ENCODE peak calls at places on chromosomes 7 and 10, in eight cellular contexts. K, Y, J, S, Q, D, X and W are unnamed samples.

GRCh38 chr7:159022238-159022993 is 122.3 kb downstream of the VIPR2 start:
- DNase-seq in K (no peak), Y (no peak), J (no peak), S (no peak), Q (peak), D (no peak), X (no peak), W (no peak)

GRCh38 chr7:105934577-105935185 is 28.4 kb upstream of the CDHR3 start:
- DNase-seq in K (no peak), Y (no peak), J (peak), S (peak), Q (no peak), D (peak), X (peak), W (no peak)

GRCh38 chr10:266974-267425 is 131.7 kb downstream of the ZMYND11 start:
- DNase-seq in K (no peak), Y (no peak), J (peak), S (no peak), Q (no peak), D (no peak), X (no peak), W (no peak)

GRCh38 chr10:3528823-3529222 is 256.2 kb downstream of the KLF6 start:
- DNase-seq in K (no peak), Y (no peak), J (no peak), S (no peak), Q (no peak), D (no peak), X (no peak), W (no peak)

GRCh38 chr10:3805227-3805790 is 20.3 kb upstream of the KLF6 start:
- DNase-seq in K (no peak), Y (no peak), J (peak), S (peak), Q (no peak), D (no peak), X (no peak), W (peak)

GRCh38 chr10:122974034-122974433 is 6.2 kb upstream of the PSTK start:
- DNase-seq in K (no peak), Y (no peak), J (peak), S (no peak), Q (no peak), D (no peak), X (no peak), W (no peak)

GRCh38 chr7:127765150-127765549 is 113.2 kb downstream of the SND1 start:
- DNase-seq in K (no peak), Y (no peak), J (no peak), S (no peak), Q (no peak), D (no peak), X (no peak), W (no peak)

GRCh38 chr10:124206616-124207015 is 113.2 kb upstream of the CHST15 start:
- DNase-seq in K (no peak), Y (no peak), J (peak), S (no peak), Q (no peak), D (no peak), X (no peak), W (peak)

GRCh38 chr7:30313793-30314192 is 29.4 kb downstream of the ZNRF2 start:
- DNase-seq in K (no peak), Y (no peak), J (no peak), S (no peak), Q (no peak), D (no peak), X (no peak), W (no peak)

GRCh38 chr10:124182088-124182541 is 88.7 kb upstream of the CHST15 start:
- DNase-seq in K (no peak), Y (peak), J (no peak), S (no peak), Q (no peak), D (no peak), X (peak), W (no peak)

GRCh38 chr7:45108863-45109262 is 2.6 kb downstream of the TBRG4 start:
- DNase-seq in K (no peak), Y (no peak), J (no peak), S (no peak), Q (peak), D (no peak), X (no peak), W (no peak)
- H3K4me3 ChIP-seq in K (no peak), Y (no peak), J (no peak), S (no peak), Q (no peak), D (no peak), X (no peak), W (no peak)

DNA sequence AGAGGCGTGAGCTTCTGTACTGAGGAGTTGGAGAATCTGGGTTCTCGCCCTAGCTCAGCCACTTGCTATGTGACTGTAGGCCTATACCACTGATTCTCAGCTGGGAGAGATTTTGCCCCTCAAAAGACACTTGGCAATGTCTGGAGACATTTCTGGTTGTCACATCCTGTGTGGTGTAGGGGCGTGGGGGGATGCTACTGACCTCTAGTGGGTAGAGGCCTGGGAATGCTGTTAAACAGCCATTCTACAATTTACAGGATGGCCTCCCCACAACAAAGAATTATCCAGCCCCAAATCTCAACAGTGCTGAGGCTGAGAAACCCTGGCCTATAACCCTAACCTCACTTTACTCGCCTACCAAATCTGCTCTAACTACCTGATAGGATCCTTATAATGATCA is 58.8 kb upstream of the GAD2 start:
- DNase-seq in K (no peak), Y (no peak), J (no peak), S (no peak), Q (no peak), D (peak), X (no peak), W (no peak)
- TF ChIP-seq CTCF in K (no peak), Y (no peak), J (no peak), S (no peak), Q (no peak), D (peak), X (no peak), W (no peak)

GRCh38 chr10:129969528-129970264 is 5.6 kb upstream of the EBF3 start:
- DNase-seq in K (no peak), Y (no peak), J (no peak), S (no peak), Q (peak), D (peak), X (no peak), W (no peak)
- H3K4me3 ChIP-seq in K (no peak), Y (peak), J (peak), S (no peak), Q (no peak), D (peak), X (peak), W (peak)

DNA sequence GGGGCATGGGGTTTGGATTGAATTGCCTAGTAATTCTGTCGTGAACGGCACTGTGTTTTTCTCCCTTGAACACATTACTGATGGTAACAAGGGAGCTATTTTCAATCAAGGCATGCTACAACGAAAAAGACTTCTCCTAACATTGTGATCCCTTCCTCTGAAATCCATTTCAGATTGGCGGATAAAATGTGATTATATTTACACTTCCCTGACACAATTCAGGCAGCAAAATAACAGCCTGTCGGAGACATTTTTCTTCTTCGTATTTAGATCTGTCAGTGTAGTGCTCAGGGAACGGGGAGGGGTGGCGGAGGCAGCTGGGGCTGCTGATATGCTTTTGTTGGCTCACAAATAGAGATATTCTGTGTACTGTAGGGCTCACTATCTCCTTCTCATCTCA is 1261.7 kb upstream of the AUTS2 start:
- DNase-seq in K (no peak), Y (no peak), J (no peak), S (no peak), Q (no peak), D (no peak), X (no peak), W (peak)
- TF ChIP-seq CTCF in K (no peak), Y (no peak), J (no peak), S (no peak), Q (no peak), D (no peak), X (no peak), W (no peak)

GRCh38 chr7:47247132-47247531 is 334.8 kb downstream of the TNS3 start:
- DNase-seq in K (no peak), Y (no peak), J (no peak), S (no peak), Q (no peak), D (no peak), X (no peak), W (no peak)
- H3K4me3 ChIP-seq in K (no peak), Y (no peak), J (no peak), S (no peak), Q (no peak), D (no peak), X (no peak), W (no peak)

GRCh38 chr7:20745716-20746115 is 41.0 kb downstream of the SP8 start:
- DNase-seq in K (no peak), Y (no peak), J (no peak), S (no peak), Q (no peak), D (peak), X (no peak), W (no peak)
- TF ChIP-seq CTCF in K (no peak), Y (no peak), J (no peak), S (no peak), Q (no peak), D (no peak), X (no peak), W (no peak)

GRCh38 chr10:72176701-72177100 is 39.1 kb upstream of the ANAPC16 start:
- DNase-seq in K (no peak), Y (peak), J (no peak), S (no peak), Q (no peak), D (no peak), X (peak), W (no peak)

GRCh38 chr10:72175166-72175565 is 40.6 kb upstream of the ANAPC16 start:
- DNase-seq in K (no peak), Y (no peak), J (peak), S (no peak), Q (no peak), D (no peak), X (no peak), W (no peak)

GRCh38 chr10:72173635-72174296 is 42.0 kb upstream of the ANAPC16 start:
- DNase-seq in K (no peak), Y (no peak), J (peak), S (peak), Q (no peak), D (no peak), X (no peak), W (no peak)

GRCh38 chr10:72174297-72174662 is 41.5 kb upstream of the ANAPC16 start:
- DNase-seq in K (no peak), Y (no peak), J (no peak), S (no peak), Q (no peak), D (no peak), X (no peak), W (no peak)

DNA sequence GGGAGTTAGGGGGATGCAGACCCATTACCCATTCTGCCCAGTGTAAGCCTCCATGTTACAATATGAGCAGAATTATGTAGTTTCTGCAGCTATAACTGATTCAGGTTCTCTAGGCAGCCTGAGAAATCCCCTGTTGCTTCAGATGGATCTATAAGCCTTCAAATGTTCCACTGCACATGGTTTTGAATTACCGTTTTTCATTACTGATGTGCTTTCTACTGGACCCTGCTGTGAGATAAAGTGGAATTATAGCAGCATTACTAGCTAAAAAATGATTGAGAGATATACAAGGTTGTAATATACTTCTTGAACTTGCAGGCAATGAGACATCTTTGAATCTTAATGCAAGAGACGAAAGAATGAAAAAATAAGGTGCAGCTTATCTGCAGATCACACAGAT is 38.4 kb upstream of the ANAPC16 start:
- DNase-seq in K (no peak), Y (no peak), J (no peak), S (no peak), Q (no peak), D (no peak), X (no peak), W (no peak)
- H3K4me3 ChIP-seq in K (no peak), Y (no peak), J (no peak), S (no peak), Q (no peak), D (no peak), X (no peak), W (no peak)

DNA sequence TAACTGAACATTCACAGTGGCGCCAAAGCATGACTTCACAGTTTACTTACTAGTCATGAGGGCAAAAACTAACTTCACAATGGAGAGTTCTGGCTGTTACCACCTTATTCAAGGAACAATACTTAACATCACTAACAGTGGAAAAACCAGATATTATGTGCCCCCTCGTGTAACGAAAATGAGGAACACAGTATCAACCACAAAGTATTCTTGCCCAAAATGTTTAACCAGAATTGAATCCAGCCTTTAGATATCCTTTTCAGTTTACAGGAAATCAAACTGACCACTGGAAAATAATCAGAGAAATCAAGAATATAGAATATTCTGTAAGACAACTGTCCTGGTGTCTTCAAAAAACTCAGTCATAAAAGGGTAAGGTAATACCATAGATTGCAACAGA is 9.5 kb downstream of the C7orf25 start:
- DNase-seq in K (no peak), Y (no peak), J (no peak), S (no peak), Q (no peak), D (no peak), X (no peak), W (no peak)
- TF ChIP-seq CTCF in K (no peak), Y (no peak), J (no peak), S (no peak), Q (no peak), D (no peak), X (no peak), W (no peak)